ENCODE peak calls at places on chromosomes 4 and X, in seven cellular contexts. Z is neuronal stem cell, B is PC-9, N is astrocyte, R is fibroblast of lung, O is H9, J is OCI-LY7. G is an unnamed sample.

GRCh38 chrX:30283456-30284200 is 25.6 kb downstream of the NR0B1 start:
- DNase-seq in O (no peak), Z (no peak), N (peak), B (peak), J (no peak), R (peak), G (peak)

GRCh38 chr4:67080158-67080557 is 465.1 kb downstream of the CENPC start:
- DNase-seq in Z (no peak), R (no peak), B (no peak), N (no peak), O (no peak), J (no peak), G (no peak)

GRCh38 chr4:24248674-24249644 is 335.4 kb downstream of the DHX15 start:
- DNase-seq in J (no peak), B (no peak), O (no peak), R (no peak), Z (no peak), N (no peak), G (no peak)

GRCh38 chrX:65635371-65635770 is 32.1 kb upstream of the MSN start:
- DNase-seq in R (peak), O (no peak), J (no peak), Z (no peak), B (no peak), N (no peak), G (no peak)

GRCh38 chrX:13755254-13755653 is 20.7 kb downstream of the OFD1 start:
- DNase-seq in N (no peak), Z (no peak), J (peak), O (no peak), B (no peak), R (no peak), G (no peak)

GRCh38 chrX:18681996-18682395 is 10.1 kb upstream of the RS1 start:
- DNase-seq in J (no peak), Z (no peak), O (no peak), N (no peak), B (no peak), R (no peak), G (no peak)

GRCh38 chrX:68732906-68733493 is 85.5 kb downstream of the STARD8 start:
- DNase-seq in Z (peak), R (peak), N (peak), O (peak), J (peak), B (peak), G (peak)

GRCh38 chr4:105715692-105716278 is 7.2 kb downstream of the GSTCD start:
- DNase-seq in O (no peak), Z (no peak), J (peak), R (peak), B (no peak), N (peak), G (peak)

GRCh38 chr4:25011135-25011866 is 19.4 kb downstream of the LGI2 start:
- DNase-seq in Z (no peak), J (no peak), O (no peak), B (no peak), R (no peak), N (no peak), G (no peak)

GRCh38 chr4:105050896-105051295 is 95.8 kb upstream of the TET2 start:
- DNase-seq in O (no peak), N (peak), J (no peak), Z (no peak), B (no peak), R (peak), G (no peak)

GRCh38 chrX:116232833-116233232 is 62.3 kb downstream of the AGTR2 start:
- DNase-seq in N (peak), O (no peak), B (no peak), Z (no peak), R (peak), J (no peak), G (no peak)

GRCh38 chrX:64885850-64886249 is 90.4 kb downstream of the ZC4H2 start:
- DNase-seq in O (peak), N (no peak), Z (no peak), B (peak), J (peak), R (no peak), G (peak)

GRCh38 chrX:103791826-103792458 is 15.3 kb downstream of the PLP1 start:
- DNase-seq in Z (no peak), R (peak), B (no peak), O (no peak), J (no peak), N (peak), G (no peak)

GRCh38 chr4:83644677-83645639 is 109.0 kb downstream of the GPAT3 start:
- DNase-seq in R (peak), B (peak), J (peak), Z (peak), O (no peak), N (peak), G (peak)

GRCh38 chr4:41373221-41373620 is 116.5 kb downstream of the UCHL1 start:
- DNase-seq in Z (no peak), R (no peak), J (no peak), N (no peak), B (no peak), O (no peak), G (no peak)

GRCh38 chr4:81038636-81039350 is 8.3 kb downstream of the BMP3 start:
- DNase-seq in R (no peak), J (no peak), Z (no peak), O (no peak), B (no peak), N (no peak), G (no peak)
- H3K4me2 ChIP-seq in R (no peak), J (peak), Z (no peak), O (no peak), B (peak), N (no peak), G (no peak)

GRCh38 chr4:118770741-118771187 is 65.2 kb downstream of the SEC24D start:
- DNase-seq in O (no peak), Z (no peak), B (no peak), J (no peak), N (no peak), R (no peak), G (no peak)
- H3K4me2 ChIP-seq in O (no peak), Z (no peak), B (no peak), J (no peak), N (no peak), R (no peak), G (no peak)

GRCh38 chr4:77880784-77881183 is 18.2 kb downstream of the MRPL1 start:
- DNase-seq in B (no peak), R (no peak), Z (no peak), N (no peak), O (no peak), J (no peak), G (no peak)
- H3K4me2 ChIP-seq in B (no peak), R (no peak), Z (no peak), N (no peak), O (no peak), J (no peak), G (no peak)

GRCh38 chrX:72317139-72317538 is 11.4 kb upstream of the CITED1 start:
- DNase-seq in J (no peak), R (no peak), N (no peak), Z (no peak), O (no peak), B (no peak), G (no peak)
- H3K4me2 ChIP-seq in J (no peak), R (no peak), N (no peak), Z (no peak), O (no peak), B (no peak), G (no peak)

GRCh38 chr4:147788791-147789190 is 56.9 kb downstream of the ARHGAP10 start:
- DNase-seq in J (no peak), N (no peak), B (no peak), O (no peak), R (no peak), Z (no peak), G (no peak)

GRCh38 chr4:147789596-147789995 is 57.7 kb downstream of the ARHGAP10 start:
- DNase-seq in O (no peak), J (no peak), Z (no peak), R (no peak), B (no peak), N (no peak), G (no peak)

GRCh38 chr4:147786031-147786430 is 54.1 kb downstream of the ARHGAP10 start:
- DNase-seq in N (no peak), R (no peak), J (no peak), B (no peak), Z (no peak), O (no peak), G (no peak)

GRCh38 chr4:147786531-147786930 is 54.6 kb downstream of the ARHGAP10 start:
- DNase-seq in B (no peak), J (no peak), Z (no peak), N (no peak), O (no peak), R (no peak), G (no peak)

GRCh38 chr4:147787204-147787603 is 55.3 kb downstream of the ARHGAP10 start:
- DNase-seq in R (peak), O (no peak), N (peak), Z (no peak), J (no peak), B (no peak), G (no peak)
- H3K4me2 ChIP-seq in R (peak), O (no peak), N (peak), Z (no peak), J (no peak), B (peak), G (no peak)

G was measured in GM23338.